ENCODE peak calls at places on chromosome 20, in eight cellular contexts. Y is stomach; Q is spleen; J is mammary epithelial cell; E is aorta; N is naive thymus-derived CD4-positive, alpha-beta T cell; G is CD8-positive, alpha-beta T cell; C is psoas muscle. U is an unnamed sample. For H3K4me1, the result is how much of the 10 kb centered on the place peaks cover.

GRCh38 chr20:58990651-58991445 is 9.8 kb downstream of the NELFCD start:
- DNase-seq in Y (no peak), Q (peak), J (no peak), E (no peak), N (no peak), G (no peak), C (no peak), U (peak)

GRCh38 chr20:13263451-13263850 is 42.4 kb downstream of the ISM1 start:
- DNase-seq in Y (no peak), Q (no peak), J (no peak), E (no peak), N (no peak), G (no peak), C (no peak), U (no peak)

GRCh38 chr20:19785173-19785799 is 27.2 kb downstream of the RIN2 start:
- DNase-seq in Y (no peak), Q (no peak), J (peak), E (no peak), N (no peak), G (no peak), C (no peak), U (no peak)

GRCh38 chr20:41892031-41892430 is 273.9 kb upstream of the CHD6 start:
- DNase-seq in Y (no peak), Q (no peak), J (no peak), E (no peak), N (no peak), G (no peak), C (no peak), U (no peak)

GRCh38 chr20:58995461-58996225 is 11.4 kb downstream of the CTSZ start:
- DNase-seq in Y (no peak), Q (peak), J (peak), E (no peak), N (no peak), G (no peak), C (no peak), U (no peak)

GRCh38 chr20:1939270-1939595 is 44.0 kb downstream of the SIRPA start:
- DNase-seq in Y (no peak), Q (no peak), J (no peak), E (no peak), N (no peak), G (no peak), C (no peak), U (no peak)

GRCh38 chr20:47174844-47175243 is 181.7 kb downstream of the ZMYND8 start:
- DNase-seq in Y (no peak), Q (peak), J (no peak), E (no peak), N (no peak), G (no peak), C (no peak), U (no peak)

GRCh38 chr20:63322923-63323253 is 29.9 kb downstream of the COL20A1 start:
- DNase-seq in Y (no peak), Q (no peak), J (no peak), E (no peak), N (no peak), G (no peak), C (no peak), U (peak)

GRCh38 chr20:38501858-38502431 is 29.3 kb downstream of the RALGAPB start:
- DNase-seq in Y (no peak), Q (no peak), J (no peak), E (no peak), N (no peak), G (no peak), C (no peak), U (no peak)

GRCh38 chr20:42483694-42484303 is 705.9 kb downstream of the PTPRT start:
- DNase-seq in Y (no peak), Q (no peak), J (no peak), E (no peak), N (no peak), G (no peak), C (no peak), U (no peak)

GRCh38 chr20:650954-651353 is 2.0 kb downstream of the SRXN1 start:
- DNase-seq in Y (no peak), Q (no peak), J (no peak), E (no peak), N (no peak), G (no peak), C (no peak), U (no peak)

GRCh38 chr20:12153616-12154015 is 235.9 kb downstream of the BTBD3 start:
- DNase-seq in Y (no peak), Q (no peak), J (peak), E (no peak), N (no peak), G (no peak), C (no peak), U (no peak)

GRCh38 chr20:42985628-42986027 is 204.1 kb downstream of the PTPRT start:
- DNase-seq in Y (no peak), Q (no peak), J (no peak), E (no peak), N (no peak), G (no peak), C (no peak), U (no peak)

GRCh38 chr20:39829713-39830112 is 859.3 kb downstream of the MAFB start:
- DNase-seq in Y (no peak), Q (no peak), J (no peak), E (no peak), N (no peak), G (no peak), C (no peak), U (no peak)

GRCh38 chr20:59835448-59836395 is 97.7 kb downstream of the SYCP2 start:
- DNase-seq in Y (no peak), Q (peak), J (peak), E (no peak), N (no peak), G (no peak), C (no peak), U (peak)

GRCh38 chr20:45463709-45464108 is 5.8 kb upstream of the WFDC2 start:
- DNase-seq in Y (no peak), Q (no peak), J (no peak), E (no peak), N (no peak), G (no peak), C (no peak), U (no peak)

GRCh38 chr20:25050082-25050481 is 7.9 kb downstream of the ACSS1 start:
- DNase-seq in Y (peak), Q (no peak), J (no peak), E (no peak), N (no peak), G (no peak), C (no peak), U (peak)

GRCh38 chr20:25047766-25048165 is 10.2 kb downstream of the ACSS1 start:
- DNase-seq in Y (peak), Q (peak), J (no peak), E (peak), N (no peak), G (no peak), C (no peak), U (peak)

GRCh38 chr20:25046736-25047666 is 10.9 kb downstream of the ACSS1 start:
- DNase-seq in Y (no peak), Q (peak), J (no peak), E (peak), N (no peak), G (no peak), C (peak), U (peak)

GRCh38 chr20:25049261-25050060 is 8.5 kb downstream of the ACSS1 start:
- DNase-seq in Y (peak), Q (peak), J (no peak), E (peak), N (no peak), G (no peak), C (no peak), U (peak)

DNA sequence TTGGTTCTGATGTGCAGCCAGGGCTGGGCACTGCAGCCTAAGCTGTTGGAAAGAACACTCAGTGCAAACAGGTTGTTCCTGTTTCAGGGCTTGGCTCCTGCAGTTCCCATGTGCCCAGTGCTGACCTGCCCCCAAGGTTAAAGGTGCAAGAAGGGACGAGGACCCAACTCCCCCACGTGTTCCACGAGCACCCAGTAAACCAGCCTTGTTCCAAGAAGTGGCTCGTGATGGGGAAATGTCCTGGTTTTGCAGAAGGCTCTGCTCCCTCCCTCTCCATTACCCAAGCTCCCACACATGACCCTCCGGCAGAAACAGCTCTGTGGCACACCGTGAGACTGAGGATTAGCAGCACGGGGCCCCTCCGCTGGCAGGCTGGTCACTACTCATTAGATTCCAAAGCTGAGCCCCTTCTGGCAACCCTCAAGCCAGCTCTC is 9.4 kb downstream of the ACSS1 start:
- DNase-seq in Y (peak), Q (peak), J (no peak), E (peak), N (no peak), G (no peak), C (no peak), U (peak)
- H3K4me1 ChIP-seq in Y (half or more), Q (under half), J (under half), E (under half), N (under half), G (under half), C (half or more), U (under half)

DNA sequence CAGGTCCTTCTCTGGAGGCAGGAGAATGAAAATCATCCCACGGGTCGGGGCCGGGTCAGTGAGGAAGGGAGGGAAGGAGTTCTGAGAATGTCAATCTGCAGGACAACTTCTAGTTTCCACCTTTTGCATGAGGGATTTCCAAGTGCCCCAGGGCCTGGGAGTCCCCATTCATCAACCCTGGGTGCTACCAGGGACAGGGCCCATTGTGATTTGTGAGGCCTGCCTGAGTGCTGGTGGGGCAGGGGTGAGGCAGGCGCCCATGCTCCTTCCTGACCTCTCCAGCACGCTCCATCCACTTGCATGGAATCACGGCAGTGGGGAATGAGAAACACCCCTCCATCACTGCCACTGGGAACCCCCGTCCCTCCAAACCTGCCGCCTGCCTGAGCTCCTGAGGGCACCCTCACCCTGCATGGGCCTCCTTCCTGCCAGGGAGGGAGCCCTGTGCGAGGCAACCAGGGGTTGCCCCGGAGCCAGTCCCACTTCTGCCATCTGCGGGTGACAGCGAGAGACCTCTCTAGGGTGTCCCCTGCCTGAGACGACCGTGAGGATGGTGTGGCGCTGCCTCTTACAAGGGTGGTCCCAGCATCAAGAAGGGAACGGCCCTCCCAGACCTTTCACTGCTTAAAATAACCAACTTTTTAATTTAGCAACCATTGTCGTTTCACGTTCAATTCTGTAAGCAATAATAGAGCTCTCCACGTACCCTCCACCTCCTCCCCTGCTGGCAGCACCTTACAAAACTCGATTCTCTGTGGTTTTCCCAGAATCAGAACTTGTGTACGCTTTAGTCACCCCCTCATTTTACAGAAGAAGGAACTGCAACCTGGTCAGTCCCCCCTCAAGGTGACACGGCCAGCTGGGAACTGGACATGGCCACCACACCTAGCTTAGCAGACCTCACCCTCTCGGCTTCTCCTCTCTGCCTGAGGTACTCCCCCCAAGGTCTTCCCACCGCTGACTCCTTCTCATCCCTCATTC is 28.6 kb downstream of the PMEPA1 start:
- DNase-seq in Y (no peak), Q (peak), J (no peak), E (no peak), N (no peak), G (peak), C (no peak), U (no peak)
- H3K4me1 ChIP-seq in Y (under half), Q (under half), J (under half), E (under half), N (under half), G (under half), C (under half), U (under half)

GRCh38 chr20:3243718-3244358 is 4.8 kb upstream of the SLC4A11 start:
- DNase-seq in Y (no peak), Q (no peak), J (no peak), E (no peak), N (no peak), G (no peak), C (no peak), U (no peak)

GRCh38 chr20:3239867-3240775 is 1.1 kb upstream of the SLC4A11 start:
- DNase-seq in Y (no peak), Q (peak), J (peak), E (no peak), N (no peak), G (no peak), C (no peak), U (peak)

GRCh38 chr20:3240776-3241363 is 1.9 kb upstream of the SLC4A11 start:
- DNase-seq in Y (no peak), Q (no peak), J (no peak), E (no peak), N (no peak), G (no peak), C (no peak), U (no peak)

GRCh38 chr20:3244613-3245012 is 5.6 kb upstream of the SLC4A11 start:
- DNase-seq in Y (no peak), Q (no peak), J (no peak), E (no peak), N (no peak), G (no peak), C (no peak), U (no peak)

GRCh38 chr20:3242167-3242692 is 3.2 kb upstream of the SLC4A11 start:
- DNase-seq in Y (no peak), Q (no peak), J (no peak), E (no peak), N (no peak), G (no peak), C (no peak), U (no peak)
- H3K4me1 ChIP-seq in Y (under half), Q (under half), J (under half), E (under half), N (under half), G (under half), C (under half), U (under half)

DNA sequence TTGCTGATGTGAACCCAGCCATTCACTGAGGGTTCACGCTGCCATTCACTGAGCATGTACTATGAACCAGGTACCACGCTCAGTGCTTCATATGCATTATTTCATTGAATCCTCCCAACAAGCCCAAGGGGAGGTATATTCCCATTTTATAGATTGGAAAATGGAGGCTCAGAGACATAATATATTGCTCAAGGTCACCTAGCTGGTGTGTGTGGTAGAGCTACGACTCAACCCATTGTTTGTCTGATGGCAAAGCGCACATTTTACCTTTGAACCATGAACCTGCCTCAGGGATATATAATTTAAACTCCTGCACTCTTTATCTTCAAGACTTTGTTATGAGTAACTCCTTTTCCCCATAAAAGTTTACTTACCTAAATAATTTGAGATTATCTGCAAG is 28.3 kb downstream of the FERMT1 start:
- DNase-seq in Y (no peak), Q (no peak), J (no peak), E (no peak), N (no peak), G (no peak), C (no peak), U (no peak)
- H3K4me1 ChIP-seq in Y (under half), Q (under half), J (under half), E (under half), N (under half), G (under half), C (under half), U (under half)

U was measured in RWPE2.